ENCODE peak calls at places on chromosomes 7 and 10, in five cellular contexts. A, S, E, U and O are unnamed samples.

GRCh38 chr10:98748298-98748697 is 301.6 kb upstream of the HPS1 start:
- DNase-seq in A (peak; percentile 65), S (no peak), E (peak; percentile 40), U (peak; percentile 23), O (no peak)

GRCh38 chr10:124478517-124478916 is 16.9 kb downstream of the LHPP start:
- DNase-seq in A (no peak), S (no peak), E (no peak), U (peak; percentile 21), O (peak; percentile 32)

GRCh38 chr10:17609523-17610079 is 7.6 kb downstream of the HACD1 start:
- DNase-seq in A (no peak), S (no peak), E (no peak), U (no peak), O (no peak)

GRCh38 chr10:92590623-92591549 is 2.0 kb upstream of the KIF11 start:
- DNase-seq in A (peak; percentile 82), S (no peak), E (peak; percentile 77), U (no peak), O (peak; percentile 67)

GRCh38 chr10:8130973-8131911 is 76.8 kb downstream of the GATA3 start:
- DNase-seq in A (no peak), S (no peak), E (peak; percentile 17), U (peak; percentile 99), O (no peak)

GRCh38 chr10:16893664-16894063 is 76.4 kb upstream of the RSU1 start:
- DNase-seq in A (no peak), S (no peak), E (peak; percentile 16), U (no peak), O (no peak)

GRCh38 chr7:45980181-45980905 is 59.3 kb upstream of the IGFBP3 start:
- DNase-seq in A (peak; percentile 23), S (no peak), E (no peak), U (no peak), O (no peak)

GRCh38 chr10:110174201-110174600 is 33.2 kb upstream of the MXI1 start:
- DNase-seq in A (peak; percentile 24), S (no peak), E (no peak), U (no peak), O (no peak)

GRCh38 chr7:95549818-95550529 is 46.3 kb downstream of the PDK4 start:
- DNase-seq in A (peak; percentile 67), S (peak; percentile 79), E (peak; percentile 75), U (peak; percentile 86), O (peak; percentile 66)

GRCh38 chr10:119299531-119299930 is 92.2 kb downstream of the GRK5 start:
- DNase-seq in A (no peak), S (peak; percentile 27), E (peak; percentile 31), U (no peak), O (no peak)
- H3K4me1 ChIP-seq in A (peaks cover 4% of the 10 kb centered on the region), S (peaks cover 71% of the 10 kb centered on the region), E (peaks cover 32% of the 10 kb centered on the region), U (peaks cover 11% of the 10 kb centered on the region), O (peaks cover 4% of the 10 kb centered on the region)

GRCh38 chr10:123227706-123228105 is 73.5 kb downstream of the BUB3 start:
- DNase-seq in A (no peak), S (no peak), E (no peak), U (peak; percentile 62), O (no peak)

DNA sequence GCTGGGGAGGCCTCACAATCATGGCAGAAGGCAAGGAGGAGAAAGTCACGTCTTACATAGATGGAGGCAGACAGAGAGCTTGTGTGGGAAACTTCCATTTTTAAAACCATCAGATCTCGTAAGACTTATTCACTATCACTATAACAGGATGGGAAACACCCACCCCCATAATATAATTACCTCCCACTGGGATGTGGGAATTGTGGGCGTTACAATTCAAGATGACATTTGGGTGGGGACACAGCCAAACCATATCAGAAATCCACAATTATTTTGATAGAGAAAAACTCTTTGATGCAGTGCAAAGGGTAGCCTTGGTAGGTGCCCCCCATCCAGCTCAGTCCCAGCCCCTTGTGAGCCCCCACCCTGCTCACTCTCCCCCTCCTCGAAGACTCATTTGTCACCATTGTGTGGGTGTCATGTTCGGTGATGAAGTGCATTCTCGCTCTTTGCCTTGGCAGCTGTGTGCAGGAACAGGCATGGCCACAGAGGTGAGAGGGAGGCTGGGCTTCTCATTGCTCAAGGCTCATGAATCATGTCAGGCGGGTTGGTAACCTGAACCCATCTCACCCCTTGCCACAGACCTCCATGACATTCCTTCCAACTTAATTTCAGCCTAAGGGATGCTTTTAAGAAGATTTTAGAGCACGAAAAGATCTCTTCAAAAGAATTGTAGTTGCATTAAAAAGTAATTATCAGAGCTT is 75.9 kb downstream of the BUB3 start:
- DNase-seq in A (peak; percentile 23), S (no peak), E (no peak), U (peak; percentile 82), O (no peak)
- TF ChIP-seq CTCF in A (no peak), S (no peak), E (no peak), U (no peak), O (no peak)

GRCh38 chr10:130140425-130140824 is 4.2 kb downstream of the GLRX3 start:
- DNase-seq in A (no peak), S (no peak), E (no peak), U (no peak), O (no peak)

GRCh38 chr10:130138479-130138866 is 2.3 kb downstream of the GLRX3 start:
- DNase-seq in A (no peak), S (no peak), E (peak; percentile 62), U (peak; percentile 96), O (no peak)

GRCh38 chr10:130141038-130141437 is 4.8 kb downstream of the GLRX3 start:
- DNase-seq in A (no peak), S (no peak), E (no peak), U (no peak), O (no peak)

GRCh38 chr10:130141460-130141859 is 5.3 kb downstream of the GLRX3 start:
- DNase-seq in A (no peak), S (no peak), E (no peak), U (no peak), O (no peak)

DNA sequence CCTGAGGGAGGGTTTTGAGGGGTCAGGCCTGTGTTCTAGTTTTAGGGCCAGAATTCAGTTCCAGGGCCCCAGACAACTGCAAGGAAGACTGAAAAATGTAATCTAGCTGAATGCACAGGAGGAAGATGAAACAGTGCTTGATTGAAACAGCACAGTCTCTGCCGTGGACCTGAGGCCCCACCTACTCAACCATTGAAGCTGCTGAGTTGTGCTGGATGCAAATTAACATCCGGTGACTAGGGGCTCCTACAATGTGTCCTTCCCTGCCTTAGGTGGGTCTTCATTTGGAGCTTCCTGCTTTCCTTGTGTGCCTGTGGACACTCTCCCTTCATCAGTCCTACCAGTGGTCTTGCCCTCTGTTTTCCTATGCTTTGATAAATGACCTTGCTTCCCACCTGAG is 5.7 kb downstream of the GLRX3 start:
- DNase-seq in A (no peak), S (no peak), E (no peak), U (no peak), O (no peak)
- H3K4me1 ChIP-seq in A (no peaks in the 10 kb centered on the region), S (peaks cover 65% of the 10 kb centered on the region), E (peaks cover 26% of the 10 kb centered on the region), U (peaks cover 21% of the 10 kb centered on the region), O (peaks cover 25% of the 10 kb centered on the region)

GRCh38 chr7:13179011-13179574 is 491.7 kb downstream of the ARL4A start:
- DNase-seq in A (no peak), S (no peak), E (peak; percentile 18), U (no peak), O (no peak)
- TF ChIP-seq CTCF in A (peak; percentile 33), S (peak; percentile 22), E (peak; percentile 30), U (peak; percentile 19), O (no peak)

DNA sequence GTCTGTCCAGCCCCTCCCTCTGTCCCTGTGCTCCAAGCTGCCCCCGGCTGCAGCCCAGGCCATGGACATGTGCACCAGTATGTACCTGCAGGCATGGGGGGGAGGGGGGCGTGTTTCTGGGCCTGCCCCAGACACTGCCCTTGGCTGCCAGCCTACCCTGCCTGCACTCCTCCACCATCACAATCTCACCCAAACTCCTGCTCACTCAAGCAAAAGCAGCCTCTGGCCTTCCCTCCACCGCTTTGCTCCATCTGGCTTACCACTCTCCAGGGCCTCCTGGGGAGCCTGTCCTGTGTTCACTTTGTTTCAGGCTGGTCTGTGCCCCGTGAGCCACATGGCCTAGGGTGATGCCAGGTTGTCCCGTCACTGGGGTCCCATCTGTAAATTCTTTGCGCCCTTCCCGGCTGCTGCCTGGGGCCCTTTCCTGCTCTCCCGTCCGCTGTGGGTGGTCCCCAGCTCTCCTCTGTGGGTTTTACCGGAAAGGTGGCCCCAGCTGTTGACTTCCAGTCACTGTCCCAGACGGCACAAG is 33.3 kb upstream of the PPIF start:
- DNase-seq in A (no peak), S (no peak), E (no peak), U (no peak), O (no peak)
- H3K4me1 ChIP-seq in A (no peaks in the 10 kb centered on the region), S (peaks cover 10% of the 10 kb centered on the region), E (peaks cover 20% of the 10 kb centered on the region), U (peaks cover 20% of the 10 kb centered on the region), O (peaks cover 16% of the 10 kb centered on the region)